ENCODE peak calls at places on chromosomes 13 and 19, in eight cellular contexts. P, L, G, U, C, Q, K and X are unnamed samples.

GRCh38 chr13:43360196-43360595 is 336.8 kb downstream of the DNAJC15 start:
- DNase-seq in P (no peak), L (no peak), G (no peak), U (no peak), C (no peak), Q (no peak), K (no peak), X (no peak)

GRCh38 chr13:35699805-35700204 is 223.3 kb upstream of the MAB21L1 start:
- DNase-seq in P (peak; percentile 80), L (peak; percentile 50), G (no peak), U (peak; percentile 26), C (no peak), Q (no peak), K (peak; percentile 22), X (peak; percentile 56)

GRCh38 chr19:18368504-18369222 is 17.3 kb upstream of the GDF15 start:
- DNase-seq in P (no peak), L (no peak), G (no peak), U (no peak), C (no peak), Q (no peak), K (no peak), X (no peak)

GRCh38 chr13:39105110-39105509 is 66.9 kb downstream of the NHLRC3 start:
- DNase-seq in P (peak; percentile 22), L (no peak), G (no peak), U (no peak), C (peak; percentile 19), Q (no peak), K (no peak), X (peak; percentile 2)

GRCh38 chr13:41150058-41150457 is 17.5 kb upstream of the KBTBD6 start:
- DNase-seq in P (no peak), L (no peak), G (no peak), U (no peak), C (peak; percentile 54), Q (no peak), K (no peak), X (no peak)

GRCh38 chr13:20118268-20119140 is 42.3 kb downstream of the GJA3 start:
- DNase-seq in P (peak; percentile 39), L (no peak), G (no peak), U (peak; percentile 26), C (no peak), Q (no peak), K (peak; percentile 76), X (peak; percentile 36)

GRCh38 chr19:12766051-12766521 is 9.3 kb downstream of the HOOK2 start:
- DNase-seq in P (peak; percentile 77), L (peak; percentile 72), G (peak; percentile 77), U (peak; percentile 79), C (peak; percentile 76), Q (no peak), K (peak; percentile 93), X (peak; percentile 82)

GRCh38 chr13:77919351-77920294 is 992 bp upstream of the EDNRB start:
- DNase-seq in P (peak; percentile 16), L (peak; percentile 20), G (no peak), U (no peak), C (no peak), Q (no peak), K (peak; percentile 21), X (peak; percentile 29)

GRCh38 chr19:1172353-1173159 is 1.5 kb downstream of the SBNO2 start:
- DNase-seq in P (peak; percentile 65), L (peak; percentile 80), G (peak; percentile 81), U (peak; percentile 58), C (peak; percentile 61), Q (no peak), K (peak; percentile 76), X (peak; percentile 41)

GRCh38 chr19:1258161-1258492 is 9.7 kb downstream of the MIDN start:
- DNase-seq in P (no peak), L (no peak), G (no peak), U (no peak), C (no peak), Q (no peak), K (no peak), X (no peak)

GRCh38 chr13:52010890-52011689 is at the start of gene ATP7B:
- DNase-seq in P (no peak), L (peak; percentile 23), G (no peak), U (no peak), C (no peak), Q (no peak), K (peak; percentile 34), X (peak; percentile 7)

GRCh38 chr19:14413765-14414171 is 5.4 kb downstream of the DDX39A start:
- DNase-seq in P (peak; percentile 48), L (no peak), G (no peak), U (no peak), C (no peak), Q (no peak), K (no peak), X (peak; percentile 67)

GRCh38 chr19:15091918-15092753 is 10.1 kb downstream of the OR1I1 start:
- DNase-seq in P (peak; percentile 85), L (no peak), G (no peak), U (peak; percentile 89), C (peak; percentile 41), Q (peak; percentile 66), K (no peak), X (peak; percentile 70)

GRCh38 chr13:114135731-114136171 is 3.3 kb upstream of the RASA3 start:
- DNase-seq in P (no peak), L (no peak), G (no peak), U (no peak), C (no peak), Q (no peak), K (no peak), X (no peak)

GRCh38 chr19:31350033-31350692 is 927 bp upstream of the TSHZ3 start:
- DNase-seq in P (no peak), L (peak; percentile 37), G (no peak), U (no peak), C (no peak), Q (no peak), K (no peak), X (peak; percentile 44)

GRCh38 chr13:50990540-50991506 is 81.2 kb downstream of the RNASEH2B start:
- DNase-seq in P (peak; percentile 70), L (peak; percentile 82), G (no peak), U (no peak), C (no peak), Q (no peak), K (peak; percentile 32), X (peak; percentile 72)

GRCh38 chr13:51803422-51804294 is at the start of gene DHRS12:
- DNase-seq in P (peak; percentile 74), L (peak; percentile 93), G (peak; percentile 91), U (peak; percentile 75), C (peak; percentile 80), Q (peak; percentile 43), K (peak; percentile 94), X (peak; percentile 77)

GRCh38 chr19:40807147-40808020 is 8.4 kb downstream of the EGLN2 start:
- DNase-seq in P (no peak), L (no peak), G (no peak), U (peak; percentile 49), C (no peak), Q (no peak), K (no peak), X (no peak)

GRCh38 chr13:48892311-48892710 is 83.4 kb upstream of the FNDC3A start:
- DNase-seq in P (peak; percentile 75), L (no peak), G (no peak), U (peak; percentile 86), C (peak; percentile 96), Q (peak; percentile 59), K (no peak), X (peak; percentile 90)

GRCh38 chr19:29668746-29669609 is 3.7 kb downstream of the PLEKHF1 start:
- DNase-seq in P (no peak), L (no peak), G (no peak), U (no peak), C (peak; percentile 68), Q (no peak), K (no peak), X (no peak)
- TF ChIP-seq CTCF in P (peak; percentile 44), L (no peak), G (no peak), U (peak; percentile 48), C (no peak), Q (peak; percentile 48), K (no peak), X (peak; percentile 32)

GRCh38 chr13:27928353-27928804 is 8.6 kb downstream of the PDX1 start:
- DNase-seq in P (no peak), L (no peak), G (no peak), U (no peak), C (no peak), Q (no peak), K (no peak), X (no peak)
- H3K4me3 ChIP-seq in P (no peak overlapping the region), L (no peak overlapping the region), G (no peak overlapping the region), U (no peak overlapping the region), C (no peak overlapping the region), Q (no peak overlapping the region), K (no peak overlapping the region), X (no peak overlapping the region)

DNA sequence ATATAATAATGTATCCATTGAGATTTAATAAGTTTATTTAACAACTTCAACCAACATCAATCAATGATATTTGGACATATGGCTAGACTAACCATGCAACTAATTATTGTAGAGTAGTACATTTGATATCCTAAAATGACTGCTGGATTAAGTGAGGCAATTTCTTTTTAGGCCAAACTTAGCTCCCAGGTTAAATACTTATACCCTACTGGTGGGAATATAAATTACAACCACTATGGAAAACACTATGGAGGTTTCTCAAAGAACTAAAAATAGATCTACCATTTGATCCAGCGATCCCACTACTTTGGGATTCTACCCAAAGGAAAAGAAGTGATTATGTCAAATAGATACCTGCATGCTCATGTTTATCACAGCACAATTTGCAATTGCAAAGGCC is 345.8 kb downstream of the RBM26 start:
- DNase-seq in P (no peak), L (no peak), G (no peak), U (peak; percentile 6), C (no peak), Q (no peak), K (no peak), X (no peak)
- TF ChIP-seq CTCF in P (no peak), L (no peak), G (no peak), U (peak; percentile 41), C (peak; percentile 26), Q (peak; percentile 34), K (no peak), X (no peak)

GRCh38 chr19:48737360-48737998 is 2.9 kb downstream of the RASIP1 start:
- DNase-seq in P (no peak), L (no peak), G (no peak), U (no peak), C (no peak), Q (no peak), K (no peak), X (no peak)

GRCh38 chr19:48735031-48735615 is 5.3 kb downstream of the RASIP1 start:
- DNase-seq in P (no peak), L (no peak), G (no peak), U (no peak), C (no peak), Q (no peak), K (peak; percentile 49), X (peak; percentile 29)

GRCh38 chr19:48731452-48731851 is 9.0 kb downstream of the RASIP1 start:
- DNase-seq in P (no peak), L (no peak), G (no peak), U (no peak), C (no peak), Q (no peak), K (no peak), X (no peak)

GRCh38 chr19:48738557-48739399 is 1.6 kb downstream of the RASIP1 start:
- DNase-seq in P (peak; percentile 51), L (peak; percentile 83), G (peak; percentile 90), U (peak; percentile 87), C (peak; percentile 86), Q (peak; percentile 82), K (peak; percentile 97), X (peak; percentile 81)

DNA sequence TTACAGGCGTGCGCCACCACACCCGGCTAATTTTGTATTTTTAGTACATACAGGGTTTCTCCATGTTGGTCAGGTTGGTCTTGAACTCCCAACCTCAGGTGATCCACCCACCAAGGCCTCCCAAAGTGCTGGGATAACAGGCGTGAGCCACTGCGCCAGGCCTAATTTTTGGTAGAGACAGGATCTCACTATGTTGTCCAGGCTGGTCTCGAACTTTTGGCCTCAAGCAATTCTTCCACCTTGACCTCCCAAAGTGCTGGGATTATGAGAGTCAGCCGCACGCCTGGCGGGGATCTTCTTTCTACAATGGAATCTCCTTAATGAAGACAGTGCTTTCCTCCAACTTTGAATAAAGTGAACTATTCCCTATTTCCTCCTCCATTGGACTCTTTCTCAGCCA is 5.8 kb downstream of the RASIP1 start:
- DNase-seq in P (no peak), L (no peak), G (no peak), U (no peak), C (no peak), Q (no peak), K (no peak), X (no peak)
- H3K4me3 ChIP-seq in P (no peak overlapping the region), L (no peak overlapping the region), G (no peak overlapping the region), U (no peak overlapping the region), C (no peak overlapping the region), Q (no peak overlapping the region), K (no peak overlapping the region), X (no peak overlapping the region)